ENCODE peak calls at places on chromosomes 12 and 14, in eight cellular contexts. U, V, N, E, R, X, G and A are unnamed samples.
A peak's percentile ranks its signal among the peaks of the same experiment; 100 is the strongest.

GRCh38 chr14:93759781-93760307 is 28.4 kb downstream of the PRIMA1 start:
- DNase-seq in U (no peak), E (no peak), X (no peak), N (no peak), R (no peak), V (no peak), G (peak; percentile 76), A (peak; percentile 31)

GRCh38 chr14:24135584-24135833 is 485 bp upstream of the PSME1 start:
- DNase-seq in X (no peak), G (no peak), R (no peak), U (no peak), V (no peak), E (no peak), N (no peak), A (no peak)

GRCh38 chr12:18383203-18383602 is 121.9 kb downstream of the PIK3C2G start:
- DNase-seq in U (no peak), V (no peak), N (no peak), R (no peak), E (peak; percentile 55), G (no peak), X (peak; percentile 67), A (no peak)

GRCh38 chr12:49332441-49332861 is 4.5 kb downstream of the C1QL4 start:
- DNase-seq in G (no peak), E (no peak), U (no peak), R (no peak), V (peak; percentile 76), N (no peak), X (no peak), A (no peak)

GRCh38 chr12:113724703-113725556 is 241.2 kb downstream of the RBM19 start:
- DNase-seq in V (peak; percentile 63), N (no peak), U (no peak), R (no peak), G (no peak), E (no peak), X (no peak), A (no peak)

GRCh38 chr12:116276433-116277216 is 868 bp downstream of the MED13L start:
- DNase-seq in V (peak; percentile 95), U (no peak), E (no peak), G (peak; percentile 72), R (peak; percentile 60), N (peak; percentile 45), X (peak; percentile 52), A (peak; percentile 74)

GRCh38 chr12:78568326-78569020 is 296.1 kb upstream of the SYT1 start:
- DNase-seq in X (no peak), U (no peak), E (peak; percentile 2), G (no peak), R (no peak), N (no peak), V (no peak), A (no peak)

GRCh38 chr12:132238487-132239248 is 90.7 kb downstream of the GALNT9 start:
- DNase-seq in X (no peak), N (no peak), U (no peak), G (no peak), V (no peak), R (no peak), E (no peak), A (no peak)

GRCh38 chr12:9113987-9114309 is 1.8 kb downstream of the A2M start:
- DNase-seq in N (no peak), U (no peak), X (no peak), V (no peak), R (no peak), G (no peak), E (no peak), A (no peak)

GRCh38 chr14:50335389-50335788 is 23.3 kb downstream of the DMAC2L start:
- DNase-seq in N (no peak), R (no peak), V (peak; percentile 88), E (no peak), G (peak; percentile 74), X (peak; percentile 74), U (no peak), A (peak; percentile 46)

GRCh38 chr14:95143813-95144620 is 13.3 kb downstream of the DICER1 start:
- DNase-seq in G (no peak), U (no peak), N (no peak), R (no peak), V (no peak), E (no peak), X (no peak), A (no peak)

GRCh38 chr12:84842406-84843013 is 70.1 kb downstream of the SLC6A15 start:
- DNase-seq in V (no peak), U (no peak), X (peak; percentile 46), R (no peak), E (peak; percentile 10), N (no peak), G (no peak), A (no peak)

GRCh38 chr14:78197088-78197487 is 26.9 kb downstream of the NRXN3 start:
- DNase-seq in G (no peak), X (no peak), V (no peak), N (no peak), U (no peak), R (no peak), E (no peak), A (no peak)

GRCh38 chr14:74510955-74511354 is 17.4 kb downstream of the ISCA2 start:
- DNase-seq in E (no peak), R (no peak), N (no peak), V (no peak), X (no peak), G (no peak), U (no peak), A (no peak)

GRCh38 chr14:53412819-53413664 is 259.9 kb upstream of the DDHD1 start:
- DNase-seq in N (no peak), U (no peak), V (no peak), R (no peak), X (no peak), G (no peak), E (no peak), A (no peak)

GRCh38 chr12:3680919-3681594 is 71.9 kb downstream of the CRACR2A start:
- DNase-seq in V (no peak), R (no peak), G (peak; percentile 40), X (no peak), N (no peak), U (no peak), E (no peak), A (peak; percentile 89)

GRCh38 chr12:98373019-98373554 is 142.3 kb upstream of the TMPO start:
- DNase-seq in U (no peak), G (no peak), E (no peak), R (no peak), X (peak; percentile 59), N (no peak), V (no peak), A (no peak)